ENCODE peak calls at places on chromosomes 12 and 14, in eight cellular contexts. M, C, Z, B, F, V, Q and N are unnamed samples.

GRCh38 chr14:65961004-65961403 is 525.2 kb upstream of the CCDC196 start:
- DNase-seq in V (peak), B (no peak), Q (peak), Z (peak), C (peak), F (peak), M (no peak), N (peak)

GRCh38 chr14:54173782-54174181 is 217.2 kb upstream of the BMP4 start:
- DNase-seq in M (no peak), Z (no peak), V (no peak), F (no peak), Q (no peak), C (peak), B (no peak), N (no peak)

GRCh38 chr12:94640134-94640928 is 10.0 kb downstream of the TMCC3 start:
- DNase-seq in M (no peak), F (peak), Q (peak), B (no peak), C (no peak), Z (no peak), V (no peak), N (peak)

GRCh38 chr14:56202256-56202655 is 84.0 kb downstream of the PELI2 start:
- DNase-seq in B (no peak), V (no peak), F (no peak), C (no peak), M (no peak), Q (no peak), Z (no peak), N (no peak)

GRCh38 chr12:45938566-45938965 is 51.8 kb downstream of the SCAF11 start:
- DNase-seq in Z (no peak), M (no peak), F (no peak), C (no peak), V (no peak), B (no peak), Q (no peak), N (no peak)

GRCh38 chr14:51859136-51859535 is 1.3 kb upstream of the GNG2 start:
- DNase-seq in V (no peak), M (no peak), C (no peak), Q (no peak), B (no peak), F (no peak), Z (no peak), N (no peak)

GRCh38 chr12:2877959-2878732 is 1.1 kb downstream of the RHNO1 start:
- DNase-seq in B (no peak), M (no peak), V (no peak), Z (no peak), C (peak), F (no peak), Q (no peak), N (peak)

GRCh38 chr14:98766818-98767217 is 505.2 kb downstream of the BCL11B start:
- DNase-seq in M (no peak), F (no peak), Z (no peak), B (no peak), Q (no peak), C (no peak), V (no peak), N (no peak)

GRCh38 chr12:5912437-5913334 is 32.4 kb downstream of the ANO2 start:
- DNase-seq in B (no peak), F (no peak), M (no peak), Z (no peak), Q (no peak), V (no peak), C (no peak), N (peak)

GRCh38 chr12:123089631-123090353 is 61.1 kb downstream of the PITPNM2 start:
- DNase-seq in M (no peak), V (peak), Z (no peak), B (peak), C (peak), F (no peak), Q (peak), N (peak)

GRCh38 chr14:92532490-92533163 is 19.0 kb downstream of the RIN3 start:
- DNase-seq in V (no peak), M (no peak), B (no peak), C (no peak), Q (no peak), F (no peak), Z (no peak), N (no peak)

GRCh38 chr12:74586251-74586650 is 48.6 kb downstream of the ATXN7L3B start:
- DNase-seq in B (no peak), C (no peak), Z (no peak), M (no peak), F (no peak), Q (no peak), V (no peak), N (no peak)

GRCh38 chr12:128864516-128865186 is 11.4 kb downstream of the GLT1D1 start:
- DNase-seq in V (no peak), F (no peak), C (no peak), Q (no peak), Z (no peak), B (no peak), M (no peak), N (no peak)

GRCh38 chr12:123602651-123603195 is 824 bp downstream of the DDX55 start:
- DNase-seq in Z (no peak), B (no peak), F (peak), V (no peak), Q (no peak), C (peak), M (no peak), N (no peak)

GRCh38 chr12:56358836-56359532 is 923 bp downstream of the STAT2 start:
- DNase-seq in Q (peak), F (no peak), C (peak), V (peak), B (peak), Z (no peak), M (no peak), N (peak)

GRCh38 chr12:6845395-6845794 is 4.7 kb downstream of the GNB3 start:
- DNase-seq in M (no peak), F (no peak), Z (no peak), Q (no peak), V (no peak), B (no peak), C (no peak), N (no peak)

GRCh38 chr12:51262758-51263177 is 7.4 kb downstream of the SMAGP start:
- DNase-seq in M (peak), Q (peak), Z (no peak), V (peak), B (no peak), F (peak), C (peak), N (peak)

GRCh38 chr12:7142057-7142644 is 12.0 kb downstream of the CLSTN3 start:
- DNase-seq in M (no peak), B (no peak), F (peak), Z (peak), V (peak), C (peak), Q (peak), N (peak)

GRCh38 chr12:29519585-29520182 is 22.2 kb upstream of the OVCH1 start:
- DNase-seq in F (peak), V (peak), C (peak), M (no peak), B (peak), Q (peak), Z (no peak), N (peak)

GRCh38 chr14:91708795-91709194 is 23.1 kb downstream of the CATSPERB start:
- DNase-seq in F (no peak), Z (no peak), M (no peak), V (no peak), Q (no peak), B (no peak), C (no peak), N (no peak)